ENCODE peak calls at places on chromosome 9, in nine cellular contexts. One of them, this sample, is unnamed.

GRCh38 chr9:33151601-33152000 is 15.5 kb downstream of the B4GALT1 start:
- DNase-seq in cerebellar cortex: no peak
- DNase-seq in amniotic stem cell: no peak
- DNase-seq in EL: no peak
- DNase-seq in substantia nigra: no peak
- DNase-seq in HL-60: no peak
- DNase-seq in NCI-H1105 treated with DMSO at 0.1 percent for 48 hours: no peak
- DNase-seq in HCEC 1CT: no peak
- DNase-seq in stimulated activated CD4-positive, alpha-beta T cell treated with anti-CD3 and anti-CD28 coated beads, TNF-alpha, amount 100 ng/mL, for 24 hours: no peak
- DNase-seq in this sample: no peak

GRCh38 chr9:126403451-126403850 is 76.8 kb downstream of the MVB12B start:
- DNase-seq in cerebellar cortex: no peak
- DNase-seq in amniotic stem cell: no peak
- DNase-seq in EL: no peak
- DNase-seq in substantia nigra: no peak
- DNase-seq in HL-60: no peak
- DNase-seq in NCI-H1105 treated with DMSO at 0.1 percent for 48 hours: no peak
- DNase-seq in HCEC 1CT: no peak
- DNase-seq in stimulated activated CD4-positive, alpha-beta T cell treated with anti-CD3 and anti-CD28 coated beads, TNF-alpha, amount 100 ng/mL, for 24 hours: no peak
- DNase-seq in this sample: no peak

GRCh38 chr9:84137968-84138367 is 157.4 kb downstream of the RMI1 start:
- DNase-seq in cerebellar cortex: no peak
- DNase-seq in amniotic stem cell: no peak
- DNase-seq in EL: no peak
- DNase-seq in substantia nigra: no peak
- DNase-seq in HL-60: no peak
- DNase-seq in NCI-H1105 treated with DMSO at 0.1 percent for 48 hours: no peak
- DNase-seq in HCEC 1CT: peak; percentile 24
- DNase-seq in stimulated activated CD4-positive, alpha-beta T cell treated with anti-CD3 and anti-CD28 coated beads, TNF-alpha, amount 100 ng/mL, for 24 hours: no peak
- DNase-seq in this sample: no peak

GRCh38 chr9:109600142-109600541 is 102.0 kb upstream of the PTPN3 start:
- DNase-seq in cerebellar cortex: peak; percentile 18
- DNase-seq in amniotic stem cell: no peak
- DNase-seq in EL: peak; percentile 74
- DNase-seq in substantia nigra: no peak
- DNase-seq in HL-60: no peak
- DNase-seq in NCI-H1105 treated with DMSO at 0.1 percent for 48 hours: no peak
- DNase-seq in HCEC 1CT: peak; percentile 20
- DNase-seq in stimulated activated CD4-positive, alpha-beta T cell treated with anti-CD3 and anti-CD28 coated beads, TNF-alpha, amount 100 ng/mL, for 24 hours: no peak
- DNase-seq in this sample: peak; percentile 60

GRCh38 chr9:133874061-133874638 is 118.0 kb downstream of the VAV2 start:
- DNase-seq in cerebellar cortex: no peak
- DNase-seq in amniotic stem cell: peak; percentile 69
- DNase-seq in EL: peak; percentile 89
- DNase-seq in substantia nigra: no peak
- DNase-seq in HL-60: no peak
- DNase-seq in NCI-H1105 treated with DMSO at 0.1 percent for 48 hours: no peak
- DNase-seq in HCEC 1CT: peak; percentile 20
- DNase-seq in stimulated activated CD4-positive, alpha-beta T cell treated with anti-CD3 and anti-CD28 coated beads, TNF-alpha, amount 100 ng/mL, for 24 hours: no peak
- DNase-seq in this sample: peak; percentile 97

GRCh38 chr9:84754896-84755295 is 85.4 kb downstream of the NTRK2 start:
- DNase-seq in cerebellar cortex: no peak
- DNase-seq in amniotic stem cell: no peak
- DNase-seq in EL: peak; percentile 23
- DNase-seq in substantia nigra: no peak
- DNase-seq in HL-60: no peak
- DNase-seq in NCI-H1105 treated with DMSO at 0.1 percent for 48 hours: no peak
- DNase-seq in HCEC 1CT: no peak
- DNase-seq in stimulated activated CD4-positive, alpha-beta T cell treated with anti-CD3 and anti-CD28 coated beads, TNF-alpha, amount 100 ng/mL, for 24 hours: no peak
- DNase-seq in this sample: no peak

GRCh38 chr9:89274838-89275237 is 36.2 kb upstream of the CKS2 start:
- DNase-seq in cerebellar cortex: no peak
- DNase-seq in amniotic stem cell: no peak
- DNase-seq in EL: peak; percentile 95
- DNase-seq in substantia nigra: no peak
- DNase-seq in HL-60: peak; percentile 20
- DNase-seq in NCI-H1105 treated with DMSO at 0.1 percent for 48 hours: no peak
- DNase-seq in HCEC 1CT: peak; percentile 99
- DNase-seq in stimulated activated CD4-positive, alpha-beta T cell treated with anti-CD3 and anti-CD28 coated beads, TNF-alpha, amount 100 ng/mL, for 24 hours: no peak
- DNase-seq in this sample: peak; percentile 87

GRCh38 chr9:33029106-33029788 is 4.2 kb downstream of the DNAJA1 start:
- DNase-seq in cerebellar cortex: no peak
- DNase-seq in amniotic stem cell: no peak
- DNase-seq in EL: peak; percentile 52
- DNase-seq in substantia nigra: no peak
- DNase-seq in HL-60: peak; percentile 15
- DNase-seq in NCI-H1105 treated with DMSO at 0.1 percent for 48 hours: no peak
- DNase-seq in HCEC 1CT: peak; percentile 75
- DNase-seq in stimulated activated CD4-positive, alpha-beta T cell treated with anti-CD3 and anti-CD28 coated beads, TNF-alpha, amount 100 ng/mL, for 24 hours: no peak
- DNase-seq in this sample: no peak

GRCh38 chr9:8706546-8706945 is 907.0 kb upstream of the DMAC1 start:
- DNase-seq in cerebellar cortex: peak; percentile 67
- DNase-seq in amniotic stem cell: no peak
- DNase-seq in EL: no peak
- DNase-seq in substantia nigra: no peak
- DNase-seq in HL-60: no peak
- DNase-seq in NCI-H1105 treated with DMSO at 0.1 percent for 48 hours: no peak
- DNase-seq in HCEC 1CT: no peak
- DNase-seq in stimulated activated CD4-positive, alpha-beta T cell treated with anti-CD3 and anti-CD28 coated beads, TNF-alpha, amount 100 ng/mL, for 24 hours: no peak
- DNase-seq in this sample: no peak

GRCh38 chr9:114318416-114318815 is 4.5 kb upstream of the ORM1 start:
- DNase-seq in cerebellar cortex: no peak
- DNase-seq in amniotic stem cell: no peak
- DNase-seq in EL: no peak
- DNase-seq in substantia nigra: no peak
- DNase-seq in HL-60: no peak
- DNase-seq in NCI-H1105 treated with DMSO at 0.1 percent for 48 hours: no peak
- DNase-seq in HCEC 1CT: no peak
- DNase-seq in stimulated activated CD4-positive, alpha-beta T cell treated with anti-CD3 and anti-CD28 coated beads, TNF-alpha, amount 100 ng/mL, for 24 hours: no peak
- DNase-seq in this sample: no peak

GRCh38 chr9:71097696-71098095 is 23.7 kb downstream of the TRPM3 start:
- DNase-seq in cerebellar cortex: peak; percentile 90
- DNase-seq in amniotic stem cell: no peak
- DNase-seq in EL: no peak
- DNase-seq in substantia nigra: no peak
- DNase-seq in HL-60: no peak
- DNase-seq in NCI-H1105 treated with DMSO at 0.1 percent for 48 hours: no peak
- DNase-seq in HCEC 1CT: no peak
- DNase-seq in stimulated activated CD4-positive, alpha-beta T cell treated with anti-CD3 and anti-CD28 coated beads, TNF-alpha, amount 100 ng/mL, for 24 hours: no peak
- DNase-seq in this sample: no peak

GRCh38 chr9:16656432-16657169 is 213.9 kb downstream of the BNC2 start:
- DNase-seq in cerebellar cortex: no peak
- DNase-seq in amniotic stem cell: no peak
- DNase-seq in EL: no peak
- DNase-seq in substantia nigra: no peak
- DNase-seq in HL-60: no peak
- DNase-seq in NCI-H1105 treated with DMSO at 0.1 percent for 48 hours: no peak
- DNase-seq in HCEC 1CT: peak; percentile 51
- DNase-seq in stimulated activated CD4-positive, alpha-beta T cell treated with anti-CD3 and anti-CD28 coated beads, TNF-alpha, amount 100 ng/mL, for 24 hours: no peak
- DNase-seq in this sample: no peak

GRCh38 chr9:36382484-36382883 is 17.6 kb downstream of the RNF38 start:
- DNase-seq in cerebellar cortex: no peak
- DNase-seq in amniotic stem cell: no peak
- DNase-seq in EL: no peak
- DNase-seq in substantia nigra: no peak
- DNase-seq in HL-60: peak; percentile 30
- DNase-seq in NCI-H1105 treated with DMSO at 0.1 percent for 48 hours: no peak
- DNase-seq in HCEC 1CT: no peak
- DNase-seq in stimulated activated CD4-positive, alpha-beta T cell treated with anti-CD3 and anti-CD28 coated beads, TNF-alpha, amount 100 ng/mL, for 24 hours: no peak
- DNase-seq in this sample: no peak

GRCh38 chr9:135335691-135336181 is 143.8 kb upstream of the PPP1R26 start:
- DNase-seq in cerebellar cortex: no peak
- DNase-seq in amniotic stem cell: no peak
- DNase-seq in EL: no peak
- DNase-seq in substantia nigra: no peak
- DNase-seq in HL-60: no peak
- DNase-seq in NCI-H1105 treated with DMSO at 0.1 percent for 48 hours: no peak
- DNase-seq in HCEC 1CT: no peak
- DNase-seq in stimulated activated CD4-positive, alpha-beta T cell treated with anti-CD3 and anti-CD28 coated beads, TNF-alpha, amount 100 ng/mL, for 24 hours: no peak
- DNase-seq in this sample: no peak

GRCh38 chr9:133114886-133115603 is 6.0 kb downstream of the RALGDS start:
- DNase-seq in cerebellar cortex: no peak
- DNase-seq in amniotic stem cell: no peak
- DNase-seq in EL: no peak
- DNase-seq in substantia nigra: no peak
- DNase-seq in HL-60: peak; percentile 55
- DNase-seq in NCI-H1105 treated with DMSO at 0.1 percent for 48 hours: no peak
- DNase-seq in HCEC 1CT: no peak
- DNase-seq in stimulated activated CD4-positive, alpha-beta T cell treated with anti-CD3 and anti-CD28 coated beads, TNF-alpha, amount 100 ng/mL, for 24 hours: no peak
- DNase-seq in this sample: no peak